ENCODE peak calls at places on chromosomes 6 and 20, in eight cellular contexts. One of them, this sample, is unnamed.

GRCh38 chr20:51382986-51383821 is 159.3 kb downstream of the NFATC2 start:
- DNase-seq in WTC11: no peak
- DNase-seq in neuronal stem cell: no peak
- DNase-seq in choroid plexus epithelial cell: no peak
- DNase-seq in adipocyte: no peak
- DNase-seq in GM03348: peak
- DNase-seq in activated gamma-delta T cell treated with Interleukin-2 at 50 U/mL for 16 hours: no peak
- DNase-seq in effector CD4-positive, alpha-beta T cell: no peak
- DNase-seq in this sample: no peak

GRCh38 chr20:63400486-63401210 is 39.5 kb upstream of the CHRNA4 start:
- DNase-seq in WTC11: no peak
- DNase-seq in neuronal stem cell: no peak
- DNase-seq in choroid plexus epithelial cell: no peak
- DNase-seq in adipocyte: no peak
- DNase-seq in GM03348: no peak
- DNase-seq in activated gamma-delta T cell treated with Interleukin-2 at 50 U/mL for 16 hours: no peak
- DNase-seq in effector CD4-positive, alpha-beta T cell: no peak
- DNase-seq in this sample: no peak

GRCh38 chr6:167941822-167942221 is 55.6 kb upstream of the KIF25 start:
- DNase-seq in WTC11: no peak
- DNase-seq in neuronal stem cell: no peak
- DNase-seq in choroid plexus epithelial cell: no peak
- DNase-seq in adipocyte: no peak
- DNase-seq in GM03348: no peak
- DNase-seq in activated gamma-delta T cell treated with Interleukin-2 at 50 U/mL for 16 hours: no peak
- DNase-seq in effector CD4-positive, alpha-beta T cell: no peak
- DNase-seq in this sample: no peak

GRCh38 chr6:134267917-134268361 is 50.0 kb downstream of the SGK1 start:
- DNase-seq in WTC11: peak
- DNase-seq in neuronal stem cell: peak
- DNase-seq in choroid plexus epithelial cell: no peak
- DNase-seq in adipocyte: no peak
- DNase-seq in GM03348: no peak
- DNase-seq in activated gamma-delta T cell treated with Interleukin-2 at 50 U/mL for 16 hours: no peak
- DNase-seq in effector CD4-positive, alpha-beta T cell: no peak
- DNase-seq in this sample: no peak

GRCh38 chr6:68233623-68234022 is 401.5 kb upstream of the ADGRB3 start:
- DNase-seq in WTC11: no peak
- DNase-seq in neuronal stem cell: no peak
- DNase-seq in choroid plexus epithelial cell: peak
- DNase-seq in adipocyte: peak
- DNase-seq in GM03348: no peak
- DNase-seq in activated gamma-delta T cell treated with Interleukin-2 at 50 U/mL for 16 hours: no peak
- DNase-seq in effector CD4-positive, alpha-beta T cell: no peak
- DNase-seq in this sample: no peak

GRCh38 chr20:13839421-13840092 is 54.7 kb downstream of the NDUFAF5 start:
- DNase-seq in WTC11: no peak
- DNase-seq in neuronal stem cell: no peak
- DNase-seq in choroid plexus epithelial cell: peak
- DNase-seq in adipocyte: peak
- DNase-seq in GM03348: peak
- DNase-seq in activated gamma-delta T cell treated with Interleukin-2 at 50 U/mL for 16 hours: no peak
- DNase-seq in effector CD4-positive, alpha-beta T cell: no peak
- DNase-seq in this sample: no peak

GRCh38 chr6:89357390-89357789 is 4.9 kb upstream of the UBE2J1 start:
- DNase-seq in WTC11: no peak
- DNase-seq in neuronal stem cell: no peak
- DNase-seq in choroid plexus epithelial cell: no peak
- DNase-seq in adipocyte: no peak
- DNase-seq in GM03348: no peak
- DNase-seq in activated gamma-delta T cell treated with Interleukin-2 at 50 U/mL for 16 hours: no peak
- DNase-seq in effector CD4-positive, alpha-beta T cell: no peak
- DNase-seq in this sample: peak

GRCh38 chr6:168363302-168363701 is 43.7 kb upstream of the DACT2 start:
- DNase-seq in WTC11: no peak
- DNase-seq in neuronal stem cell: no peak
- DNase-seq in choroid plexus epithelial cell: no peak
- DNase-seq in adipocyte: no peak
- DNase-seq in GM03348: no peak
- DNase-seq in activated gamma-delta T cell treated with Interleukin-2 at 50 U/mL for 16 hours: no peak
- DNase-seq in effector CD4-positive, alpha-beta T cell: no peak
- DNase-seq in this sample: no peak

GRCh38 chr20:25281541-25281991 is 33.7 kb downstream of the PYGB start:
- DNase-seq in WTC11: peak
- DNase-seq in neuronal stem cell: no peak
- DNase-seq in choroid plexus epithelial cell: no peak
- DNase-seq in adipocyte: no peak
- DNase-seq in GM03348: no peak
- DNase-seq in activated gamma-delta T cell treated with Interleukin-2 at 50 U/mL for 16 hours: peak
- DNase-seq in effector CD4-positive, alpha-beta T cell: no peak
- DNase-seq in this sample: no peak

GRCh38 chr20:38212806-38213606 is 47.5 kb downstream of the KIAA1755 start:
- DNase-seq in WTC11: no peak
- DNase-seq in neuronal stem cell: no peak
- DNase-seq in choroid plexus epithelial cell: no peak
- DNase-seq in adipocyte: no peak
- DNase-seq in GM03348: no peak
- DNase-seq in activated gamma-delta T cell treated with Interleukin-2 at 50 U/mL for 16 hours: no peak
- DNase-seq in effector CD4-positive, alpha-beta T cell: no peak
- DNase-seq in this sample: no peak